ENCODE peak calls at places on chromosomes 2 and 18, in nine cellular contexts. One of them, this sample, is unnamed.

GRCh38 chr2:12514631-12515437 is 201.9 kb upstream of the TRIB2 start:
- DNase-seq in testis: no peak
- DNase-seq in GM10248: no peak
- DNase-seq in Peyer's patch: no peak
- DNase-seq in foreskin keratinocyte: peak
- DNase-seq in lung: no peak
- DNase-seq in MM.1S: no peak
- DNase-seq in PC-9: no peak
- DNase-seq in PC-3: no peak
- DNase-seq in this sample: peak

GRCh38 chr18:32040936-32041335 is 22.3 kb downstream of the RNF125 start:
- DNase-seq in testis: no peak
- DNase-seq in GM10248: no peak
- DNase-seq in Peyer's patch: no peak
- DNase-seq in foreskin keratinocyte: no peak
- DNase-seq in lung: no peak
- DNase-seq in MM.1S: no peak
- DNase-seq in PC-9: no peak
- DNase-seq in PC-3: no peak
- DNase-seq in this sample: peak

GRCh38 chr2:119085613-119086012 is 72.9 kb downstream of the C1QL2 start:
- DNase-seq in testis: no peak
- DNase-seq in GM10248: no peak
- DNase-seq in Peyer's patch: no peak
- DNase-seq in foreskin keratinocyte: no peak
- DNase-seq in lung: no peak
- DNase-seq in MM.1S: no peak
- DNase-seq in PC-9: no peak
- DNase-seq in PC-3: no peak
- DNase-seq in this sample: no peak

GRCh38 chr2:156333951-156334495 is 1.5 kb upstream of the NR4A2 start:
- DNase-seq in testis: peak
- DNase-seq in GM10248: no peak
- DNase-seq in Peyer's patch: peak
- DNase-seq in foreskin keratinocyte: peak
- DNase-seq in lung: peak
- DNase-seq in MM.1S: peak
- DNase-seq in PC-9: no peak
- DNase-seq in PC-3: no peak
- DNase-seq in this sample: peak

GRCh38 chr2:39216495-39217191 is 27.1 kb downstream of the CDKL4 start:
- DNase-seq in testis: no peak
- DNase-seq in GM10248: no peak
- DNase-seq in Peyer's patch: no peak
- DNase-seq in foreskin keratinocyte: no peak
- DNase-seq in lung: no peak
- DNase-seq in MM.1S: no peak
- DNase-seq in PC-9: no peak
- DNase-seq in PC-3: no peak
- DNase-seq in this sample: peak

GRCh38 chr2:218074031-218074430 is 5.0 kb downstream of the RUFY4 start:
- DNase-seq in testis: no peak
- DNase-seq in GM10248: peak
- DNase-seq in Peyer's patch: no peak
- DNase-seq in foreskin keratinocyte: no peak
- DNase-seq in lung: no peak
- DNase-seq in MM.1S: peak
- DNase-seq in PC-9: peak
- DNase-seq in PC-3: peak
- DNase-seq in this sample: no peak

GRCh38 chr2:191246820-191247380 is 1.7 kb downstream of the MYO1B start:
- DNase-seq in testis: no peak
- DNase-seq in GM10248: no peak
- DNase-seq in Peyer's patch: no peak
- DNase-seq in foreskin keratinocyte: no peak
- DNase-seq in lung: no peak
- DNase-seq in MM.1S: no peak
- DNase-seq in PC-9: no peak
- DNase-seq in PC-3: peak
- DNase-seq in this sample: no peak

GRCh38 chr2:212940816-212941215 is 210.6 kb downstream of the IKZF2 start:
- DNase-seq in testis: no peak
- DNase-seq in GM10248: no peak
- DNase-seq in Peyer's patch: no peak
- DNase-seq in foreskin keratinocyte: peak
- DNase-seq in lung: peak
- DNase-seq in MM.1S: no peak
- DNase-seq in PC-9: peak
- DNase-seq in PC-3: peak
- DNase-seq in this sample: no peak

GRCh38 chr2:48531141-48531648 is 1.2 kb downstream of the STON1 start:
- DNase-seq in testis: no peak
- DNase-seq in GM10248: no peak
- DNase-seq in Peyer's patch: no peak
- DNase-seq in foreskin keratinocyte: peak
- DNase-seq in lung: no peak
- DNase-seq in MM.1S: no peak
- DNase-seq in PC-9: no peak
- DNase-seq in PC-3: peak
- DNase-seq in this sample: no peak

GRCh38 chr2:225793736-225794550 is 394.4 kb downstream of the NYAP2 start:
- DNase-seq in testis: no peak
- DNase-seq in GM10248: no peak
- DNase-seq in Peyer's patch: no peak
- DNase-seq in foreskin keratinocyte: no peak
- DNase-seq in lung: no peak
- DNase-seq in MM.1S: no peak
- DNase-seq in PC-9: no peak
- DNase-seq in PC-3: no peak
- DNase-seq in this sample: no peak

GRCh38 chr18:13120255-13120654 is 98.3 kb upstream of the LDLRAD4 start:
- DNase-seq in testis: no peak
- DNase-seq in GM10248: no peak
- DNase-seq in Peyer's patch: no peak
- DNase-seq in foreskin keratinocyte: no peak
- DNase-seq in lung: no peak
- DNase-seq in MM.1S: no peak
- DNase-seq in PC-9: no peak
- DNase-seq in PC-3: no peak
- DNase-seq in this sample: no peak
- TF ChIP-seq CTCF in testis: no peak
- TF ChIP-seq CTCF in GM10248: no peak
- TF ChIP-seq CTCF in Peyer's patch: no peak
- TF ChIP-seq CTCF in foreskin keratinocyte: no peak
- TF ChIP-seq CTCF in lung: no peak
- TF ChIP-seq CTCF in MM.1S: no peak
- TF ChIP-seq CTCF in PC-9: no peak
- TF ChIP-seq CTCF in PC-3: no peak
- TF ChIP-seq CTCF in this sample: no peak

GRCh38 chr2:229686122-229686919 is 28.0 kb downstream of the DNER start:
- DNase-seq in testis: no peak
- DNase-seq in GM10248: no peak
- DNase-seq in Peyer's patch: no peak
- DNase-seq in foreskin keratinocyte: no peak
- DNase-seq in lung: no peak
- DNase-seq in MM.1S: no peak
- DNase-seq in PC-9: no peak
- DNase-seq in PC-3: no peak
- DNase-seq in this sample: no peak
- TF ChIP-seq CTCF in testis: no peak
- TF ChIP-seq CTCF in GM10248: no peak
- TF ChIP-seq CTCF in Peyer's patch: no peak
- TF ChIP-seq CTCF in foreskin keratinocyte: no peak
- TF ChIP-seq CTCF in lung: no peak
- TF ChIP-seq CTCF in MM.1S: no peak
- TF ChIP-seq CTCF in PC-9: no peak
- TF ChIP-seq CTCF in PC-3: no peak
- TF ChIP-seq CTCF in this sample: no peak

GRCh38 chr2:127079358-127079920 is 27.5 kb downstream of the BIN1 start:
- DNase-seq in testis: no peak
- DNase-seq in GM10248: no peak
- DNase-seq in Peyer's patch: no peak
- DNase-seq in foreskin keratinocyte: no peak
- DNase-seq in lung: no peak
- DNase-seq in MM.1S: no peak
- DNase-seq in PC-9: no peak
- DNase-seq in PC-3: no peak
- DNase-seq in this sample: no peak

GRCh38 chr2:127076290-127076689 is 30.7 kb downstream of the BIN1 start:
- DNase-seq in testis: no peak
- DNase-seq in GM10248: no peak
- DNase-seq in Peyer's patch: no peak
- DNase-seq in foreskin keratinocyte: no peak
- DNase-seq in lung: no peak
- DNase-seq in MM.1S: no peak
- DNase-seq in PC-9: no peak
- DNase-seq in PC-3: no peak
- DNase-seq in this sample: no peak

GRCh38 chr2:127078691-127079270 is 28.2 kb downstream of the BIN1 start:
- DNase-seq in testis: no peak
- DNase-seq in GM10248: no peak
- DNase-seq in Peyer's patch: no peak
- DNase-seq in foreskin keratinocyte: no peak
- DNase-seq in lung: no peak
- DNase-seq in MM.1S: no peak
- DNase-seq in PC-9: no peak
- DNase-seq in PC-3: no peak
- DNase-seq in this sample: no peak

GRCh38 chr2:127076924-127077323 is 30.0 kb downstream of the BIN1 start:
- DNase-seq in testis: no peak
- DNase-seq in GM10248: no peak
- DNase-seq in Peyer's patch: no peak
- DNase-seq in foreskin keratinocyte: no peak
- DNase-seq in lung: no peak
- DNase-seq in MM.1S: no peak
- DNase-seq in PC-9: no peak
- DNase-seq in PC-3: no peak
- DNase-seq in this sample: no peak

DNA sequence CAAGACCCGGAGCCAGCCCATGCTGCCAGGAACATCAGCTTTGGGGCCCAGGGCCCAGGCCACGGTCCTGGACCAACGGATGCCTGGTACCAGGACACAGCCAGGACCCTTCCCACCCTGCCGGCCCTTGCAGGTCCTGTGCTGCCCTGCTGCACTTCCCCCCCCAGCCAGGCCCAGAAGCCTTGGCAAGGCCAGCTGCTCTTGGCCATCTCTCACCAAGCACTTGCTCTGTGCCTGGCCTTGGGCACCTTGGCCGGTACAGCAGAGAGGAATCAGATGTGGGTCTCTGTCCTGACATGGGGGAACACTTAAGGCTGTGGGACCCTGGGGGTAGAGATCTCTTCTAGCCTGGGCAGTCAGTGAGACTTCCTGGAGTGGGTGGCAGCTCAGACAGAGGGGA is 28.9 kb downstream of the BIN1 start:
- DNase-seq in testis: no peak
- DNase-seq in GM10248: no peak
- DNase-seq in Peyer's patch: no peak
- DNase-seq in foreskin keratinocyte: no peak
- DNase-seq in lung: no peak
- DNase-seq in MM.1S: no peak
- DNase-seq in PC-9: no peak
- DNase-seq in PC-3: no peak
- DNase-seq in this sample: no peak
- TF ChIP-seq CTCF in testis: no peak
- TF ChIP-seq CTCF in GM10248: no peak
- TF ChIP-seq CTCF in Peyer's patch: no peak
- TF ChIP-seq CTCF in foreskin keratinocyte: no peak
- TF ChIP-seq CTCF in lung: no peak
- TF ChIP-seq CTCF in MM.1S: no peak
- TF ChIP-seq CTCF in PC-9: no peak
- TF ChIP-seq CTCF in PC-3: no peak
- TF ChIP-seq CTCF in this sample: no peak

GRCh38 chr2:200578778-200579177 is 7.0 kb upstream of the AOX1 start:
- DNase-seq in testis: no peak
- DNase-seq in GM10248: no peak
- DNase-seq in Peyer's patch: no peak
- DNase-seq in foreskin keratinocyte: peak
- DNase-seq in lung: no peak
- DNase-seq in MM.1S: peak
- DNase-seq in PC-9: peak
- DNase-seq in PC-3: peak
- DNase-seq in this sample: no peak
- TF ChIP-seq CTCF in testis: peak
- TF ChIP-seq CTCF in GM10248: no peak
- TF ChIP-seq CTCF in Peyer's patch: peak
- TF ChIP-seq CTCF in foreskin keratinocyte: peak
- TF ChIP-seq CTCF in lung: peak
- TF ChIP-seq CTCF in MM.1S: peak
- TF ChIP-seq CTCF in PC-9: peak
- TF ChIP-seq CTCF in PC-3: peak
- TF ChIP-seq CTCF in this sample: peak

DNA sequence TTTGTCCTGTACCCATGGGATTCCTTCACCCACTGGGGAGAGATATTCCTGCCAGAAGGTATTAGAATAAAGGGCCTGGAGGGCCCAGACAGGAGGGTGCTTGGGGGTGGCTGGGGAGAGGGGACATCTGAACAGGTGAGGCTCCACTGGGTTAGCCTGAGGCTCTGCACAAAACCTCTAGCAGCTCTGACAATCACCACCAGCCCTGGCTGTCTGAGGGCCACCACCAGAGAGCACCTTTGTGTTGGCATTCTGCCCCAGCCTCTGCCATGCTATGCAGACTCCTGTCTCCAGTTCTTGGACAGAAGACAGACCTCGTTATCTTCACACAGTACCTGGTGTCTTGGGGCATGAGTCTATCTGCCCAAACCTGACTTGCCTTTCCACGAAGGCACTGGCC is 25.3 kb downstream of the SLC16A14 start:
- DNase-seq in testis: no peak
- DNase-seq in GM10248: no peak
- DNase-seq in Peyer's patch: no peak
- DNase-seq in foreskin keratinocyte: no peak
- DNase-seq in lung: no peak
- DNase-seq in MM.1S: no peak
- DNase-seq in PC-9: no peak
- DNase-seq in PC-3: no peak
- DNase-seq in this sample: no peak
- TF ChIP-seq CTCF in testis: no peak
- TF ChIP-seq CTCF in GM10248: no peak
- TF ChIP-seq CTCF in Peyer's patch: no peak
- TF ChIP-seq CTCF in foreskin keratinocyte: peak
- TF ChIP-seq CTCF in lung: no peak
- TF ChIP-seq CTCF in MM.1S: no peak
- TF ChIP-seq CTCF in PC-9: no peak
- TF ChIP-seq CTCF in PC-3: no peak
- TF ChIP-seq CTCF in this sample: no peak

GRCh38 chr2:26401739-26402541 is at the start of gene DRC1:
- DNase-seq in testis: peak
- DNase-seq in GM10248: peak
- DNase-seq in Peyer's patch: peak
- DNase-seq in foreskin keratinocyte: peak
- DNase-seq in lung: peak
- DNase-seq in MM.1S: no peak
- DNase-seq in PC-9: peak
- DNase-seq in PC-3: no peak
- DNase-seq in this sample: no peak
- TF ChIP-seq CTCF in testis: no peak
- TF ChIP-seq CTCF in GM10248: no peak
- TF ChIP-seq CTCF in Peyer's patch: no peak
- TF ChIP-seq CTCF in foreskin keratinocyte: peak
- TF ChIP-seq CTCF in lung: no peak
- TF ChIP-seq CTCF in MM.1S: no peak
- TF ChIP-seq CTCF in PC-9: no peak
- TF ChIP-seq CTCF in PC-3: no peak
- TF ChIP-seq CTCF in this sample: no peak

GRCh38 chr2:101823849-101824248 is 126.3 kb downstream of the MAP4K4 start:
- DNase-seq in testis: no peak
- DNase-seq in GM10248: no peak
- DNase-seq in Peyer's patch: no peak
- DNase-seq in foreskin keratinocyte: peak
- DNase-seq in lung: no peak
- DNase-seq in MM.1S: no peak
- DNase-seq in PC-9: no peak
- DNase-seq in PC-3: peak
- DNase-seq in this sample: no peak
- TF ChIP-seq CTCF in testis: no peak
- TF ChIP-seq CTCF in GM10248: no peak
- TF ChIP-seq CTCF in Peyer's patch: no peak
- TF ChIP-seq CTCF in foreskin keratinocyte: no peak
- TF ChIP-seq CTCF in lung: no peak
- TF ChIP-seq CTCF in MM.1S: no peak
- TF ChIP-seq CTCF in PC-9: no peak
- TF ChIP-seq CTCF in PC-3: no peak
- TF ChIP-seq CTCF in this sample: no peak

This sample was measured in CD4-positive, alpha-beta T cell.